ENCODE peak calls at places on chromosomes 4 and X, in eight cellular contexts. O is non-pigmented ciliary epithelial cell; K is iPS-NIHi11; C is NCI-H524; I is activated CD4-positive, alpha-beta T cell treated with anti-CD3 and anti-CD28 coated beads, Interleukin-2, amount 10 ng/mL, durations not matched to agents 7 days and 5 days; Y is NCI-H1092; J is kidney tubule cell; V is nephron progenitor cell. T is an unnamed sample.
A peak's percentile ranks its signal among the peaks of the same experiment; 100 is the strongest.

GRCh38 chr4:138307319-138307718 is 65.2 kb upstream of the SLC7A11 start:
- DNase-seq in O (no peak), K (no peak), C (no peak), I (no peak), Y (no peak), J (no peak), V (no peak), T (no peak)

GRCh38 chr4:54819044-54819443 is 161.3 kb downstream of the KIT start:
- DNase-seq in O (no peak), K (no peak), C (no peak), I (no peak), Y (no peak), J (no peak), V (no peak), T (no peak)

GRCh38 chr4:140617494-140618060 is 48.8 kb upstream of the UCP1 start:
- DNase-seq in O (no peak), K (no peak), C (no peak), I (no peak), Y (no peak), J (no peak), V (no peak), T (no peak)

GRCh38 chr4:125428832-125429231 is 114.1 kb downstream of the FAT4 start:
- DNase-seq in O (no peak), K (no peak), C (no peak), I (no peak), Y (no peak), J (no peak), V (no peak), T (no peak)

GRCh38 chrX:126575911-126576310 is 23.3 kb upstream of the DCAF12L1 start:
- DNase-seq in O (no peak), K (no peak), C (no peak), I (no peak), Y (no peak), J (no peak), V (no peak), T (no peak)

GRCh38 chr4:77600521-77601451 is 4.8 kb upstream of the CXCL13 start:
- DNase-seq in O (no peak), K (peak; percentile 71), C (peak; percentile 10), I (peak; percentile 44), Y (peak; percentile 11), J (peak; percentile 52), V (peak; percentile 31), T (peak; percentile 48)

GRCh38 chr4:78293348-78293747 is 236.2 kb downstream of the FRAS1 start:
- DNase-seq in O (no peak), K (no peak), C (no peak), I (no peak), Y (no peak), J (peak; percentile 22), V (no peak), T (no peak)

GRCh38 chr4:176357359-176358082 is 37.8 kb downstream of the SPCS3 start:
- DNase-seq in O (no peak), K (no peak), C (no peak), I (no peak), Y (no peak), J (no peak), V (no peak), T (no peak)

GRCh38 chr4:121041307-121042090 is 30.8 kb downstream of the NDNF start:
- DNase-seq in O (no peak), K (no peak), C (no peak), I (peak; percentile 42), Y (no peak), J (peak; percentile 4), V (no peak), T (no peak)

GRCh38 chrX:39242187-39242586 is 440.9 kb downstream of the MID1IP1 start:
- DNase-seq in O (no peak), K (peak; percentile 31), C (peak; percentile 66), I (peak; percentile 19), Y (peak; percentile 21), J (peak; percentile 34), V (peak; percentile 12), T (peak; percentile 50)

GRCh38 chr4:83582289-83582756 is 46.4 kb downstream of the GPAT3 start:
- DNase-seq in O (no peak), K (peak; percentile 12), C (peak; percentile 16), I (no peak), Y (peak; percentile 34), J (peak; percentile 64), V (no peak), T (no peak)

GRCh38 chrX:107684956-107685385 is 56.7 kb downstream of the PRPS1 start:
- DNase-seq in O (no peak), K (peak; percentile 62), C (no peak), I (no peak), Y (no peak), J (peak; percentile 86), V (no peak), T (peak; percentile 79)

GRCh38 chrX:113400193-113400704 is 559.6 kb upstream of the AMOT start:
- DNase-seq in O (no peak), K (peak; percentile 35), C (no peak), I (no peak), Y (no peak), J (peak; percentile 34), V (no peak), T (no peak)

GRCh38 chr4:143693856-143694255 is 6.6 kb downstream of the FREM3 start:
- DNase-seq in O (no peak), K (no peak), C (no peak), I (no peak), Y (no peak), J (no peak), V (no peak), T (no peak)

GRCh38 chrX:42615161-42615563 is 162.8 kb downstream of the PPP1R2C start:
- DNase-seq in O (no peak), K (no peak), C (peak; percentile 1), I (peak; percentile 5), Y (no peak), J (peak; percentile 2), V (peak; percentile 2), T (peak; percentile 3)

GRCh38 chr4:186485621-186486062 is 69.7 kb downstream of the MTNR1A start:
- DNase-seq in O (no peak), K (peak; percentile 25), C (peak; percentile 26), I (no peak), Y (peak; percentile 42), J (peak; percentile 50), V (peak; percentile 5), T (no peak)

GRCh38 chr4:14726441-14727405 is 275.6 kb upstream of the CPEB2 start:
- DNase-seq in O (peak; percentile 22), K (no peak), C (no peak), I (no peak), Y (no peak), J (peak; percentile 88), V (no peak), T (no peak)

GRCh38 chr4:52824603-52825310 is 37.4 kb upstream of the RASL11B start:
- DNase-seq in O (peak; percentile 69), K (no peak), C (no peak), I (no peak), Y (no peak), J (peak; percentile 96), V (peak; percentile 45), T (no peak)

GRCh38 chrX:112513154-112513553 is 166.6 kb downstream of the LHFPL1 start:
- DNase-seq in O (no peak), K (no peak), C (no peak), I (no peak), Y (no peak), J (no peak), V (no peak), T (no peak)

GRCh38 chr4:79399076-79399475 is 9.0 kb downstream of the GK2 start:
- DNase-seq in O (no peak), K (no peak), C (no peak), I (no peak), Y (no peak), J (no peak), V (no peak), T (no peak)

GRCh38 chrX:65697915-65698796 is 30.7 kb downstream of the MSN start:
- DNase-seq in O (no peak), K (no peak), C (no peak), I (peak; percentile 79), Y (no peak), J (peak; percentile 58), V (peak; percentile 9), T (peak; percentile 41)

GRCh38 chrX:13966071-13966850 is 63.4 kb downstream of the GEMIN8 start:
- DNase-seq in O (no peak), K (no peak), C (no peak), I (no peak), Y (no peak), J (no peak), V (no peak), T (no peak)